ENCODE peak calls at places on chromosomes 2 and 18, in seven cellular contexts. One of them, this sample, is unnamed.

GRCh38 chr2:209974566-209974965 is 27.9 kb upstream of the RPE start:
- DNase-seq in SK-N-DZ: no peak
- DNase-seq in cardiac muscle cell: no peak
- DNase-seq in stimulated activated naive CD8-positive, alpha-beta T cell treated with anti-CD3 and anti-CD28 coated beads, Interleukin-15, Interleukin-2, amounts not matched to agents 100 U/mL and 50 U/mL, for 24 hours: no peak
- DNase-seq in M059J: peak
- DNase-seq in DMS153: no peak
- DNase-seq in activated naive CD4-positive, alpha-beta T cell treated with Interleukin-2 at 50 U/mL for 16 hours: no peak
- DNase-seq in this sample: no peak

GRCh38 chr18:25830787-25831186 is 259.6 kb downstream of the SS18 start:
- DNase-seq in SK-N-DZ: no peak
- DNase-seq in cardiac muscle cell: no peak
- DNase-seq in stimulated activated naive CD8-positive, alpha-beta T cell treated with anti-CD3 and anti-CD28 coated beads, Interleukin-15, Interleukin-2, amounts not matched to agents 100 U/mL and 50 U/mL, for 24 hours: no peak
- DNase-seq in M059J: peak
- DNase-seq in DMS153: no peak
- DNase-seq in activated naive CD4-positive, alpha-beta T cell treated with Interleukin-2 at 50 U/mL for 16 hours: no peak
- DNase-seq in this sample: no peak

GRCh38 chr2:240731327-240731626 is 39.6 kb downstream of the AQP12A start:
- DNase-seq in SK-N-DZ: no peak
- DNase-seq in cardiac muscle cell: no peak
- DNase-seq in stimulated activated naive CD8-positive, alpha-beta T cell treated with anti-CD3 and anti-CD28 coated beads, Interleukin-15, Interleukin-2, amounts not matched to agents 100 U/mL and 50 U/mL, for 24 hours: no peak
- DNase-seq in M059J: no peak
- DNase-seq in DMS153: no peak
- DNase-seq in activated naive CD4-positive, alpha-beta T cell treated with Interleukin-2 at 50 U/mL for 16 hours: no peak
- DNase-seq in this sample: no peak

GRCh38 chr2:54074636-54075341 is 40.6 kb upstream of the ACYP2 start:
- DNase-seq in SK-N-DZ: no peak
- DNase-seq in cardiac muscle cell: no peak
- DNase-seq in stimulated activated naive CD8-positive, alpha-beta T cell treated with anti-CD3 and anti-CD28 coated beads, Interleukin-15, Interleukin-2, amounts not matched to agents 100 U/mL and 50 U/mL, for 24 hours: no peak
- DNase-seq in M059J: peak
- DNase-seq in DMS153: no peak
- DNase-seq in activated naive CD4-positive, alpha-beta T cell treated with Interleukin-2 at 50 U/mL for 16 hours: no peak
- DNase-seq in this sample: no peak

GRCh38 chr2:24132543-24132942 is 9.3 kb downstream of the FAM228B start:
- DNase-seq in SK-N-DZ: no peak
- DNase-seq in cardiac muscle cell: no peak
- DNase-seq in stimulated activated naive CD8-positive, alpha-beta T cell treated with anti-CD3 and anti-CD28 coated beads, Interleukin-15, Interleukin-2, amounts not matched to agents 100 U/mL and 50 U/mL, for 24 hours: no peak
- DNase-seq in M059J: no peak
- DNase-seq in DMS153: no peak
- DNase-seq in activated naive CD4-positive, alpha-beta T cell treated with Interleukin-2 at 50 U/mL for 16 hours: no peak
- DNase-seq in this sample: no peak

GRCh38 chr18:31104444-31104843 is 2.2 kb upstream of the DSC2 start:
- DNase-seq in SK-N-DZ: no peak
- DNase-seq in cardiac muscle cell: no peak
- DNase-seq in stimulated activated naive CD8-positive, alpha-beta T cell treated with anti-CD3 and anti-CD28 coated beads, Interleukin-15, Interleukin-2, amounts not matched to agents 100 U/mL and 50 U/mL, for 24 hours: no peak
- DNase-seq in M059J: no peak
- DNase-seq in DMS153: no peak
- DNase-seq in activated naive CD4-positive, alpha-beta T cell treated with Interleukin-2 at 50 U/mL for 16 hours: no peak
- DNase-seq in this sample: no peak

GRCh38 chr2:74690571-74690970 is 36.5 kb downstream of the SEMA4F start:
- DNase-seq in SK-N-DZ: peak
- DNase-seq in cardiac muscle cell: peak
- DNase-seq in stimulated activated naive CD8-positive, alpha-beta T cell treated with anti-CD3 and anti-CD28 coated beads, Interleukin-15, Interleukin-2, amounts not matched to agents 100 U/mL and 50 U/mL, for 24 hours: peak
- DNase-seq in M059J: peak
- DNase-seq in DMS153: peak
- DNase-seq in activated naive CD4-positive, alpha-beta T cell treated with Interleukin-2 at 50 U/mL for 16 hours: no peak
- DNase-seq in this sample: no peak

GRCh38 chr2:26477911-26478253 is at the start of gene OTOF:
- DNase-seq in SK-N-DZ: peak
- DNase-seq in cardiac muscle cell: no peak
- DNase-seq in stimulated activated naive CD8-positive, alpha-beta T cell treated with anti-CD3 and anti-CD28 coated beads, Interleukin-15, Interleukin-2, amounts not matched to agents 100 U/mL and 50 U/mL, for 24 hours: no peak
- DNase-seq in M059J: peak
- DNase-seq in DMS153: no peak
- DNase-seq in activated naive CD4-positive, alpha-beta T cell treated with Interleukin-2 at 50 U/mL for 16 hours: no peak
- DNase-seq in this sample: no peak

GRCh38 chr2:45331034-45331786 is 279.9 kb downstream of the SRBD1 start:
- DNase-seq in SK-N-DZ: no peak
- DNase-seq in cardiac muscle cell: no peak
- DNase-seq in stimulated activated naive CD8-positive, alpha-beta T cell treated with anti-CD3 and anti-CD28 coated beads, Interleukin-15, Interleukin-2, amounts not matched to agents 100 U/mL and 50 U/mL, for 24 hours: no peak
- DNase-seq in M059J: peak
- DNase-seq in DMS153: no peak
- DNase-seq in activated naive CD4-positive, alpha-beta T cell treated with Interleukin-2 at 50 U/mL for 16 hours: no peak
- DNase-seq in this sample: no peak

GRCh38 chr2:11314482-11314881 is 30.0 kb downstream of the ROCK2 start:
- DNase-seq in SK-N-DZ: no peak
- DNase-seq in cardiac muscle cell: no peak
- DNase-seq in stimulated activated naive CD8-positive, alpha-beta T cell treated with anti-CD3 and anti-CD28 coated beads, Interleukin-15, Interleukin-2, amounts not matched to agents 100 U/mL and 50 U/mL, for 24 hours: no peak
- DNase-seq in M059J: no peak
- DNase-seq in DMS153: no peak
- DNase-seq in activated naive CD4-positive, alpha-beta T cell treated with Interleukin-2 at 50 U/mL for 16 hours: no peak
- DNase-seq in this sample: no peak

GRCh38 chr2:45691152-45691551 is 39.7 kb downstream of the PRKCE start:
- DNase-seq in SK-N-DZ: no peak
- DNase-seq in cardiac muscle cell: no peak
- DNase-seq in stimulated activated naive CD8-positive, alpha-beta T cell treated with anti-CD3 and anti-CD28 coated beads, Interleukin-15, Interleukin-2, amounts not matched to agents 100 U/mL and 50 U/mL, for 24 hours: no peak
- DNase-seq in M059J: no peak
- DNase-seq in DMS153: no peak
- DNase-seq in activated naive CD4-positive, alpha-beta T cell treated with Interleukin-2 at 50 U/mL for 16 hours: no peak
- DNase-seq in this sample: no peak